ENCODE peak calls at places on chromosome 1, in eight cellular contexts. U is left ventricle myocardium inferior; M is cardiac muscle cell; K is CD8-positive, alpha-beta T cell; O is stomach; N is HFF-Myc; J is uterus; E is neural progenitor cell. D is an unnamed sample.

GRCh38 chr1:157137051-157137772 is 983 bp downstream of the ETV3 start:
- DNase-seq in O (no peak), U (no peak), N (no peak), M (peak; percentile 36), J (no peak), E (peak; percentile 46), K (no peak), D (no peak)

GRCh38 chr1:225825606-225826005 is 15.7 kb downstream of the EPHX1 start:
- DNase-seq in J (no peak), M (peak; percentile 31), U (no peak), O (no peak), K (no peak), E (no peak), N (no peak), D (no peak)

GRCh38 chr1:20555025-20555757 is 2.8 kb downstream of the FAM43B start:
- DNase-seq in U (no peak), O (no peak), N (no peak), E (no peak), J (no peak), M (peak; percentile 51), K (no peak), D (no peak)

GRCh38 chr1:157969693-157970485 is 23.6 kb upstream of the KIRREL1 start:
- DNase-seq in K (no peak), O (no peak), M (peak; percentile 91), U (no peak), N (peak; percentile 90), E (peak; percentile 72), J (peak; percentile 45), D (peak; percentile 39)

GRCh38 chr1:16158025-16158424 is 2.2 kb upstream of the EPHA2 start:
- DNase-seq in M (no peak), E (no peak), K (no peak), N (no peak), J (no peak), U (no peak), O (no peak), D (no peak)

GRCh38 chr1:168476588-168477379 is 67.0 kb downstream of the XCL2 start:
- DNase-seq in U (no peak), N (no peak), K (no peak), J (no peak), E (no peak), M (peak; percentile 65), O (no peak), D (no peak)

GRCh38 chr1:3999941-4000735 is 100.1 kb upstream of the C1orf174 start:
- DNase-seq in U (no peak), K (no peak), N (no peak), O (no peak), M (no peak), E (no peak), J (no peak), D (no peak)

GRCh38 chr1:188170446-188170845 is 1341.7 kb downstream of the PLA2G4A start:
- DNase-seq in O (no peak), U (no peak), N (no peak), M (no peak), K (no peak), J (no peak), E (no peak), D (no peak)

GRCh38 chr1:46508760-46509159 is 19.1 kb downstream of the DMBX1 start:
- DNase-seq in U (no peak), E (no peak), K (no peak), N (no peak), O (no peak), J (no peak), M (no peak), D (no peak)

GRCh38 chr1:42442641-42443040 is 13.2 kb downstream of the ZMYND12 start:
- DNase-seq in J (no peak), M (no peak), O (no peak), E (no peak), U (no peak), N (no peak), K (no peak), D (no peak)

GRCh38 chr1:234902774-234903173 is 225.9 kb downstream of the TOMM20 start:
- DNase-seq in J (no peak), N (no peak), K (no peak), E (no peak), M (no peak), U (no peak), O (no peak), D (no peak)

GRCh38 chr1:167344605-167345385 is 124.1 kb downstream of the POU2F1 start:
- DNase-seq in J (no peak), N (no peak), K (no peak), O (no peak), U (no peak), M (no peak), E (no peak), D (no peak)

GRCh38 chr1:194512957-194513356 is 1326.5 kb upstream of the B3GALT2 start:
- DNase-seq in E (no peak), O (no peak), N (no peak), K (no peak), U (no peak), J (no peak), M (no peak), D (no peak)

GRCh38 chr1:62687421-62687902 is 724 bp downstream of the DOCK7 start:
- DNase-seq in E (peak; percentile 81), J (peak; percentile 31), U (peak; percentile 32), O (peak; percentile 29), M (peak; percentile 47), K (peak; percentile 20), N (no peak), D (no peak)

GRCh38 chr1:12132078-12132477 is 34.7 kb upstream of the TNFRSF1B start:
- DNase-seq in J (no peak), U (no peak), O (no peak), K (no peak), M (no peak), E (no peak), N (no peak), D (no peak)

GRCh38 chr1:25543425-25544242 is at the start of gene LDLRAP1:
- DNase-seq in U (peak; percentile 78), J (peak; percentile 83), N (no peak), K (peak; percentile 63), E (peak; percentile 90), O (peak; percentile 77), M (peak; percentile 83), D (no peak)

DNA sequence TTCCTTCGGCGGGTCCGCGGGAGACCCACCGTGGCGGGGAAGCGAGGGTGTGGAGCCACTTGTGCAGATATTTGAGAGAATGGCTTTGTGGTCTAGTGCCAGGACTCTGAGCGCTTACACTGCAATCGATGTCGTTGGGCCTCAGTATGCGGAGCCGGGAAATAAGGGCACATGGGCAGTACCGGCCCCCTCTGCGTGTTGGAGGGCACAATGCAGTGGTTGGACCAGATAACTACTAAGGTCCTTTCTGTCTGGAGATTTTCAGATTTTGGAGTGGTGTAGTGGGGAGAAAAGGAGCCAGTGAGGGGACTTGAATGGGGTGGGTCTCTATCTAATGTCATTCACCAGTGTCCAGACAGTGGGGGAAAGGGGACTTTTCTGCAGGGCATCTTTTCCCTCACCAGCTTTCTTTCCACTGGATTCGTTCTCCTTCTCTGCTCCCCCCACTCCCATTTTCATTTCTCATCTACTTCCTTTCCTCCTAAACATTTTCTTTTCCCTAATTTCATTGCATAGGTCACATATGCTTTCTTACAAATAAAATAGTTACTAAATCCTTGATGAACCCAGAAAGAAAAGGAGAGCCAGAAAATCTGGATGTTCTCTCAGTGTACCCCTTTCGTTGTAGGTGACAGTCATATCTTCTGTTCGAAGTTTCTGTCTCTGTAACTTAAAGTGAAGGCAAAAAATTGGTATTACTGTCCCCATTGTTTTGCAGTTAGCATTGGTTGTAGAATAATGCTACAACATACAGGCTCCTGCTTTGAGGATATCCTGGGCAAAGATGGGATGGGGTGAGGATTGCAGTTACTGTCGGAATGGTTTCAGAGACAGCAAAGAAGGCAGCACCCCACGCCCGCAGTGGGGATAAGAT is 1.4 kb downstream of the ATF3 start:
- DNase-seq in E (no peak), J (no peak), K (no peak), N (no peak), M (no peak), U (no peak), O (no peak), D (no peak)
- H3K4me3 ChIP-seq in E (peak overlapping the region; percentile 62), J (peak overlapping the region; percentile 68), K (peak overlapping the region; percentile 75), N (peak overlapping the region; percentile 61), M (peak overlapping the region; percentile 49), U (peak overlapping the region; percentile 86), O (peak overlapping the region; percentile 75), D (peak overlapping the region; percentile 84)

DNA sequence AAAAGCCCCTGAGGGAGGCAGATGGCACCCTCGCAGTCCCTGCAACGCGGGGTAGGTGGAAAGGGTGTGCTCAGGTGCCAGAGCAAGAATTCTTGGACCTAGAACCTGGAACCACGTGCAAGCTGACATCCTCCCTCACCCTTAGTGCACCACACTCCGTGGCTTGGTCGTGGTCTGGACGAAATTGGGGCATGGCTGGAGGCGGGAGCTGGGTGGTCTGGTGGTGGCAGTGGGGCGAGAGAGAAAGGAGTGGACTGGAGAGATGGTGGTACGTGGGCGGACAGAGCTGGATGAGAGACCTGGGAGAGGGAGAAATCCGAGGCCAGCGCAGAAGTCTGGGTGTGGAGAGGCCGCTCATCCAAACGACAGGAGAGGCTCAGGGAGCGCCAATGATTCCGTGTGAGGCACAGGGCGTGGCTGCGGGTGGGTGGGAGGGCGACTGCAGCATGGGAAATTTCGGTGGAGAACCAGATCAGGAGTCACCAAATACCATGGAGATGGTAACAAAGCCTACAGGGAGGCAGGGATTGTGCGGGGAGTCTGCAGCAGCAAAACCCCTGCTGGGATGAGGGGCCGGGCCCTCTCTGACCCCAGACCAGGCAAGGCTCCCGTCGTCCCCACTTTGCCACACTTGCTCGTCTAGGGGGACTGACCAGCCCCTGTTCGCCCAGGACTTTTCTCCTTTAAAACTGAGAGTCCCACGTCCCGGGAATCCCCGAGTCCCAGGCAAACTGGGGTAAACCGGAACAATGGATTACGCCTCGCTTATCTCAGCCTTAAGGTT is 31.9 kb downstream of the CDCP2 start:
- DNase-seq in U (no peak), M (no peak), E (no peak), J (no peak), N (no peak), O (no peak), K (no peak), D (no peak)
- H3K4me3 ChIP-seq in U (peak overlapping the region; percentile 52), M (no peak overlapping the region), E (peak overlapping the region; percentile 36), J (peak overlapping the region; percentile 3), N (no peak overlapping the region), O (peak overlapping the region; percentile 37), K (no peak overlapping the region), D (no peak overlapping the region)

DNA sequence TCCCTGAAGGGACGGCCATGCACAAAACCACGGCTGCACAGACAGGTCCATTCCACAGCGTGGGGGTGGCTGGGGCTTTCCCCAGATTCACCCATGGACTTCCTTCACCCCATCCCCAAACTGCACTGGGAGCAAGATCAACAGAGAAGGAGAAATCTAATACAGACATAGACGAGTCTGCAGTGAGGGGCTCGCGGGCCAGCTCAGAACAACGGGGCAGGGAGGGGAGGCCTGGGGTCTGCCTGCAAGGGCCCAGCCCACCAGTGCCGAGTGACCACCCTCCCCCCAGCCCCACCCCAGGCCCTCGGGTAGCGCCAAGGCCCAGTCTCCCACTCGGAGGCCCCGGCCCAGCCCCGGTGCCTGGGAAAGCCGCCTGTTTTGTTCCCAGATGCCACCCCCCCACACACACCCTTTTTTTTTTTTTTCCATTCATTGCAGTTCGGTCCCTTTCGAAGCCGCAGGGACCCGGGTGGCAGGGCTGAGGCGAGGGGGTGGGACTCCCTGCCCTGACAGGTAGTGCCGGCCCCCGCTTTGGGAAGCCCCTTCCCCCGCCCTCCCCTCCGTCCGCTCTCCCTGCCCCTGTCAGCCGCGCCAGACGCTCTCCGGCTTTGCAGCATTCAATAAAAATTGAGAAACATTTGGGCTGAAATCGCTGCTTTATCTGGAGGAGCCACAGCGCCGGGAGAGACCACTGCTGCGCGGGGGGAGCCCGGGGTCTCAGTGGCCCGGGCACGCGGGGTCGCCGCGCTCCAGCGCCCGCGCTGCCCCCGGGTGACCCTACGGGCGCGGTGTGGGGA is 550 bp upstream of the EPHB2 start:
- DNase-seq in E (peak; percentile 85), N (no peak), J (peak; percentile 74), K (no peak), M (peak; percentile 85), O (no peak), U (peak; percentile 65), D (peak; percentile 20)
- H3K4me3 ChIP-seq in E (peak overlapping the region; percentile 77), N (peak overlapping the region; percentile 31), J (peak overlapping the region; percentile 44), K (no peak overlapping the region), M (peak overlapping the region; percentile 82), O (peak overlapping the region; percentile 48), U (peak overlapping the region; percentile 66), D (peak overlapping the region; percentile 72)

GRCh38 chr1:173864179-173864867 is 3.5 kb downstream of the GAS5 start:
- DNase-seq in E (no peak), N (no peak), U (no peak), O (no peak), K (no peak), J (no peak), M (peak; percentile 15), D (no peak)
- H3K4me3 ChIP-seq in E (peak overlapping the region; percentile 83), N (peak overlapping the region; percentile 84), U (no peak overlapping the region), O (no peak overlapping the region), K (no peak overlapping the region), J (no peak overlapping the region), M (no peak overlapping the region), D (peak overlapping the region; percentile 99)

D was measured in SK-N-MC.